ENCODE peak calls at places on chromosomes 13 and 19, in six cellular contexts. Y is GM12878, R is HCT116, S is K562, O is H1, G is HepG2. P is an unnamed sample.

GRCh38 chr13:64591981-64592380 is 2638.2 kb downstream of the PCDH9 start:
- DNase-seq in Y (no peak), R (no peak), S (no peak), O (no peak), G (no peak), P (no peak)

GRCh38 chr13:64347662-64348061 is 2882.5 kb downstream of the PCDH9 start:
- DNase-seq in Y (no peak), R (no peak), S (no peak), O (no peak), G (no peak), P (no peak)

GRCh38 chr19:33227870-33228599 is 2.4 kb upstream of the SLC7A10 start:
- DNase-seq in Y (no peak), R (no peak), S (no peak), O (no peak), G (no peak), P (no peak)

GRCh38 chr13:97079726-97080125 is 85.5 kb upstream of the OXGR1 start:
- DNase-seq in Y (no peak), R (no peak), S (no peak), O (no peak), G (no peak), P (no peak)

GRCh38 chr13:36712785-36713184 is 39.0 kb downstream of the SERTM1 start:
- DNase-seq in Y (no peak), R (no peak), S (peak; percentile 1), O (no peak), G (no peak), P (no peak)

GRCh38 chr13:113735750-113736149 is 23.3 kb upstream of the TMEM255B start:
- DNase-seq in Y (no peak), R (no peak), S (no peak), O (no peak), G (no peak), P (no peak)

GRCh38 chr13:107864543-107865460 is 350.5 kb downstream of the LIG4 start:
- DNase-seq in Y (no peak), R (no peak), S (peak; percentile 95), O (no peak), G (peak; percentile 18), P (peak; percentile 35)

GRCh38 chr13:114043421-114044053 is 69.7 kb upstream of the C13orf46 start:
- DNase-seq in Y (no peak), R (no peak), S (no peak), O (no peak), G (peak; percentile 52), P (no peak)

GRCh38 chr13:48741377-48741776 is 87.6 kb downstream of the CYSLTR2 start:
- DNase-seq in Y (no peak), R (no peak), S (no peak), O (no peak), G (no peak), P (no peak)

GRCh38 chr19:17340871-17341357 is 3.6 kb downstream of the GTPBP3 start:
- DNase-seq in Y (no peak), R (no peak), S (no peak), O (no peak), G (peak; percentile 81), P (peak; percentile 40)

GRCh38 chr19:16649734-16650133 is 10.2 kb downstream of the SMIM7 start:
- DNase-seq in Y (no peak), R (no peak), S (no peak), O (no peak), G (no peak), P (no peak)

DNA sequence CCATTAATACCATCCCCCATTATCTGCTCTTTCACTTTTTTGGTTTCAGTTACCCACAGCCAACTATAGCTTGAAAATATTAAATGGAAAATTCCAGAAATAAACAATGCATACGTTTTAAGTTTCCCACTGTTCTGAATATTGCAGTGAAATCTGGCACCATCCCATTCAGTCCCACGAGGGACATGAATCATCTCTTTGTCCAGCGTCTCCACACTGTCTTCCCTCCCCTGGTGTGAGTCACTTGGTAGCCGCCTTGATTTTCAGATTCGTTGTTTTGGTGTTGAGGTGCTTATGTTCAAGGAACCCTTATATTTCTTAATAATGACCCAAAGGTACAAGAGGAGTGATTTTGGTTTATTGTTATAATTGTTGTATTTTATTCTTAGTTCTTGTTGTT is 246.1 kb downstream of the DCT start:
- DNase-seq in Y (no peak), R (no peak), S (no peak), O (no peak), G (no peak), P (no peak)
- TF ChIP-seq ATF3 in Y (no peak), R (no peak), S (no peak), O (no peak), G (no peak), P (no peak)

GRCh38 chr13:109145631-109146030 is 516.2 kb downstream of the MYO16 start:
- DNase-seq in Y (no peak), R (peak; percentile 58), S (peak; percentile 18), O (no peak), G (peak; percentile 13), P (no peak)
- TF ChIP-seq MAX in Y (no peak), R (no peak), S (no peak), O (no peak), G (no peak), P (no peak)

DNA sequence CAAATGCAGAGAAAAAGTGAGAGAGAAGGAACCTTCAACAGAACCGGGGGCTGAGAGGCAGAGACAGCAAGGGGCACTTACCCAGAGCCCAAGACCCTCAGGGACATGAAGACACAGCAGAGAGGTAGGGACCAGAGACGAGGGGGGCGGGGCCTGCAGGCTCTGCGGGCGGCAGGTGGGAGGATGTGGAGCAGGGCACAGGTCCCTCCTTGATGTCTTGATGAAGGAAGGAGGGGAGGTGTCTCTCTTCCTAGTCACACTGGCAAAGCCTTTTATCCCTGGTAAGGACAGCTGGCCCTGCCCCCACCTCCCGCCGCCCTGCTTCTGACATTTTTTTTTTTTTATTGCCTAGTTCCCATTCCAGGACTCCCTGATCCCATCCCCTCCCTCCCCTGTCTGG is at the start of gene KLK14:
- DNase-seq in Y (no peak), R (no peak), S (no peak), O (no peak), G (no peak), P (no peak)
- TF ChIP-seq ATF3 in Y (no peak), R (no peak), S (no peak), O (no peak), G (no peak), P (no peak)

GRCh38 chr13:30847697-30848307 is 58.3 kb upstream of the MEDAG start:
- DNase-seq in Y (peak; percentile 40), R (no peak), S (no peak), O (no peak), G (no peak), P (no peak)
- TF ChIP-seq MAX in Y (no peak), R (no peak), S (no peak), O (no peak), G (no peak), P (no peak)

GRCh38 chr13:77425705-77426104 is 98.8 kb upstream of the MYCBP2 start:
- DNase-seq in Y (no peak), R (no peak), S (no peak), O (no peak), G (no peak), P (no peak)
- TF ChIP-seq ATF3 in Y (no peak), R (no peak), S (no peak), O (no peak), G (no peak), P (no peak)

GRCh38 chr19:1883784-1884183 is 1.5 kb downstream of the ABHD17A start:
- DNase-seq in Y (no peak), R (no peak), S (no peak), O (no peak), G (no peak), P (no peak)

GRCh38 chr19:1884291-1884718 is 991 bp downstream of the ABHD17A start:
- DNase-seq in Y (no peak), R (no peak), S (peak; percentile 45), O (no peak), G (no peak), P (no peak)

GRCh38 chr19:1880611-1881392 is 4.5 kb downstream of the ABHD17A start:
- DNase-seq in Y (no peak), R (no peak), S (no peak), O (no peak), G (no peak), P (no peak)

GRCh38 chr19:1882786-1883692 is 2.3 kb downstream of the ABHD17A start:
- DNase-seq in Y (no peak), R (no peak), S (no peak), O (no peak), G (no peak), P (no peak)

DNA sequence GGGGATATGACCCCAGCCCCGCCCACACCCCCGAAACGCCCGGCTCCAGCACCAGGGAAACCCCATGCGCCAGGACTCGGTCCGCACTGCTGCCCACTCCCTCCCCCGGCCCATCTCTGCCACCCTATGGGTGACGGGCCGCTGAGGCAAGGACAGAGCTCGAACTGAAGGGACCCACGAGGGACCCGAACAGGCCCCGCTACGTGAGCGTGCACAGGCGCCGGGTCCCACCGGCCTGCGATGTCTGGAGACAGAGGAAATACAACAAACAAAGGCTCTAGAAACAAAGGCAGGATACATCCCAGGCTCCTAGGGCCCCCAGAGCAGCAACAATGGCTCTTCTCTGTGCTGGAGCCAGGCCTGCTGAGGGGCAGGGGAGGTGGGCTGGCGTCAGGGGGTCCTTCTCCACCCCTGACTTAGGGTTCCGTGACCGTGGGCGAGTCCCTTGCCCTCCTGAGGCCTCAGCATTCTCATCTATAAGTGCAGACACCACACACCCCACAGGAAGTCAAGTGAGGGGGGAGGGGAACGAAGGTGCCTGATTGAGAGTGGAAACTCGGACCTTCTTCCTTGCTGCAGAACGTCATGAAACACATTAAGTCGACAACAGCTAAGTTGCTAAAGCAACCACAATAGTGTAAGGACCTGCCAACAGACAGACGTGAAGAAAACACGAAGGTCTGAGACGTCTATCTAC is 3.1 kb downstream of the ABHD17A start:
- DNase-seq in Y (no peak), R (no peak), S (peak; percentile 47), O (no peak), G (no peak), P (no peak)
- TF ChIP-seq MAX in Y (no peak), R (no peak), S (no peak), O (no peak), G (no peak), P (no peak)

DNA sequence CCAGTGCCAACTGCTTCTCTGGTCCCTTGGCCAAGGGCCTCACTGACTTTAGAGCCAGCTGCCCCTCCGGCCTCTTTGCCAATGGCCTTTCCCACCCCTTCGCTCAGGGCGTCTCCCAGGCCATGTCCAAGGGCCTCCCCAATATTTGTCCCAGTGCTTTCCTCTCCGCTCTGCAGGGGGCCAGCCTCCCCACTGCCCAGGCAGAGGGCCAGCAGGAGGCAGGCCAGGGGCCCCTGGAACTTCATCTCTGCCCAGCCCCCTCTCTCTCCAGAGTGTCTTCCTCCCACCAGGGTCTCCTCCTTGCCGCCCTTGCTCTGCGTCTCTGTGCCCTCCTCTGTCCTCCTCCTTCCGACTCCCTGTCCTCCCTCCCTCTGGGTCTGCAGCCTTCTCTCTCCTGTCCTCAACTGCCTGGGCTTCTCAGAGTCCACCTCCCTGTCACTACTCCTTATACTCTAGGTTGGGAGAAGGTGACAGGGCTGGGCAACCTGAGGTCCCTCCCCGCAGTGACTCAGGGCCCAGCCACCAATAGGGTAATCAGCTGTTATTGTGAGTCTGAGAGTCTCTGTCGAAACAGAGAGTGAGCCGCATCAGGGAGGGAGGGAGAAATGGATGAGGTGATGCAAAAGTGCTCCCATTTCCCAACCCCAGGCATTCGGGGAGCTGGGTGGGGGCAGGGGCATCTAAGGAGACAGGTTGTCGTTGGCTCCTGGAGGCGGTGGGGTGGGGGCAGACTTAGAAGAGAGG is at the start of gene DMKN:
- DNase-seq in Y (no peak), R (peak; percentile 15), S (peak; percentile 40), O (no peak), G (peak; percentile 22), P (no peak)
- TF ChIP-seq ATF3 in Y (no peak), R (no peak), S (no peak), O (no peak), G (no peak), P (no peak)

P was measured in WTC11.